ENCODE peak calls at places on chromosomes 6 and 20, in nine cellular contexts. V, G, C, U, I, Q, E, J and L are unnamed samples.

GRCh38 chr6:301526-301925 is 9.2 kb downstream of the DUSP22 start:
- DNase-seq in Q (no peak), I (no peak), C (no peak), J (no peak), E (no peak), G (no peak), V (no peak), U (no peak), L (no peak)

GRCh38 chr6:107646776-107647438 is 157.0 kb downstream of the SOBP start:
- DNase-seq in V (no peak), C (no peak), E (no peak), U (no peak), Q (no peak), I (no peak), G (no peak), J (no peak), L (no peak)

GRCh38 chr6:26600759-26601158 is 4.0 kb downstream of the ABT1 start:
- DNase-seq in J (no peak), V (no peak), U (no peak), G (no peak), I (no peak), C (no peak), Q (no peak), E (no peak), L (no peak)

GRCh38 chr6:2977799-2978558 is 6.6 kb upstream of the SERPINB6 start:
- DNase-seq in J (no peak), U (no peak), C (peak), I (no peak), E (no peak), Q (no peak), V (no peak), G (no peak), L (no peak)

GRCh38 chr6:158185729-158186456 is 17.7 kb downstream of the GTF2H5 start:
- DNase-seq in U (no peak), I (no peak), V (no peak), G (no peak), Q (peak), E (no peak), C (peak), J (no peak), L (no peak)

GRCh38 chr20:56629464-56630085 is 469 bp downstream of the TFAP2C start:
- DNase-seq in I (no peak), E (peak), Q (peak), J (no peak), V (no peak), U (no peak), C (peak), G (no peak), L (no peak)

GRCh38 chr6:32835167-32835893 is 3.2 kb downstream of the TAP2 start:
- DNase-seq in Q (no peak), G (no peak), U (no peak), I (no peak), V (no peak), C (no peak), E (no peak), J (no peak), L (no peak)

GRCh38 chr6:134422426-134423231 is 104.7 kb upstream of the SGK1 start:
- DNase-seq in C (peak), G (peak), E (no peak), J (no peak), U (no peak), I (no peak), V (no peak), Q (peak), L (no peak)

GRCh38 chr6:169407338-169407737 is 153.7 kb upstream of the THBS2 start:
- DNase-seq in U (no peak), V (no peak), G (no peak), I (no peak), J (no peak), Q (no peak), C (no peak), E (no peak), L (no peak)

GRCh38 chr20:62396367-62397239 is 9.7 kb downstream of the RPS21 start:
- DNase-seq in Q (no peak), I (no peak), U (no peak), G (no peak), C (no peak), V (no peak), J (no peak), E (no peak), L (no peak)

GRCh38 chr6:156809446-156810178 is 32.4 kb downstream of the ARID1B start:
- DNase-seq in J (no peak), E (no peak), G (no peak), Q (no peak), V (no peak), I (no peak), U (no peak), C (no peak), L (no peak)

GRCh38 chr6:150891886-150892485 is 26.5 kb downstream of the MTHFD1L start:
- DNase-seq in G (peak), V (peak), J (peak), U (peak), Q (peak), C (peak), E (peak), I (peak), L (peak)

GRCh38 chr6:142756215-142756630 is 188.8 kb downstream of the HIVEP2 start:
- DNase-seq in C (peak), I (no peak), J (no peak), E (no peak), V (no peak), Q (peak), G (no peak), U (no peak), L (no peak)

GRCh38 chr6:133983099-133983939 is 30.3 kb downstream of the TBPL1 start:
- DNase-seq in G (no peak), V (peak), E (no peak), C (peak), Q (peak), U (peak), J (peak), I (no peak), L (no peak)

GRCh38 chr6:36546664-36546957 is 668 bp downstream of the STK38 start:
- DNase-seq in V (no peak), E (no peak), C (no peak), Q (no peak), G (no peak), J (no peak), U (no peak), I (no peak), L (no peak)